ENCODE peak calls at places on chromosome 5, in four cellular contexts. L is K562; X is C1 segment of cervical spinal cord; E is activated CD4-positive, CD25-positive, alpha-beta regulatory T cell. I is an unnamed sample.

GRCh38 chr5:122192883-122193496 is 63.6 kb downstream of the ZNF474 start:
- DNase-seq in E (no peak), X (peak), L (peak), I (no peak)

GRCh38 chr5:2013301-2014057 is 130.8 kb upstream of the IRX4 start:
- DNase-seq in E (no peak), L (no peak), X (no peak), I (no peak)

GRCh38 chr5:124871299-124871698 is 124.9 kb upstream of the ZNF608 start:
- DNase-seq in L (no peak), X (no peak), E (no peak), I (no peak)

GRCh38 chr5:118354806-118355205 is 633.5 kb downstream of the DTWD2 start:
- DNase-seq in X (no peak), E (no peak), L (no peak), I (no peak)

GRCh38 chr5:38601843-38602424 is 45.5 kb upstream of the LIFR start:
- DNase-seq in E (no peak), X (no peak), L (no peak), I (no peak)

GRCh38 chr5:167951121-167951520 is 340.3 kb upstream of the WWC1 start:
- DNase-seq in E (no peak), X (no peak), L (no peak), I (no peak)

GRCh38 chr5:71014186-71014585 is 11.0 kb downstream of the NAIP start:
- DNase-seq in L (no peak), X (no peak), E (no peak), I (no peak)

GRCh38 chr5:39755452-39755851 is 330.7 kb upstream of the DAB2 start:
- DNase-seq in X (no peak), E (no peak), L (no peak), I (no peak)

GRCh38 chr5:178424141-178424855 is 165.9 kb downstream of the COL23A1 start:
- DNase-seq in X (no peak), L (no peak), E (no peak), I (no peak)

GRCh38 chr5:111999286-111999685 is 242.3 kb upstream of the NREP start:
- DNase-seq in L (no peak), X (no peak), E (no peak), I (no peak)

GRCh38 chr5:54517174-54517511 is 416 bp upstream of the SNX18 start:
- DNase-seq in X (no peak), L (no peak), E (no peak), I (no peak)

GRCh38 chr5:173094012-173094661 is 38.0 kb downstream of the CREBRF start:
- DNase-seq in X (no peak), E (no peak), L (no peak), I (no peak)

GRCh38 chr5:162434311-162434710 is 366.7 kb downstream of the GABRG2 start:
- DNase-seq in L (no peak), E (no peak), X (no peak), I (no peak)

GRCh38 chr5:107553063-107553676 is 117.6 kb downstream of the EFNA5 start:
- DNase-seq in X (no peak), E (no peak), L (no peak), I (no peak)

GRCh38 chr5:132103969-132104391 is 30.4 kb downstream of the CSF2 start:
- DNase-seq in X (no peak), E (no peak), L (no peak), I (no peak)

GRCh38 chr5:159928122-159928960 is 12.1 kb downstream of the ADRA1B start:
- DNase-seq in X (no peak), L (no peak), E (no peak), I (no peak)

GRCh38 chr5:83474986-83475385 is 3.4 kb downstream of the VCAN start:
- DNase-seq in L (no peak), E (no peak), X (no peak), I (no peak)

GRCh38 chr5:32116574-32117313 is 57.4 kb downstream of the GOLPH3 start:
- DNase-seq in X (no peak), E (no peak), L (no peak), I (no peak)

GRCh38 chr5:160269017-160269416 is 39.7 kb downstream of the FABP6 start:
- DNase-seq in L (no peak), E (no peak), X (peak), I (peak)

GRCh38 chr5:22736443-22736842 is 116.7 kb downstream of the CDH12 start:
- DNase-seq in E (no peak), L (no peak), X (no peak), I (no peak)

GRCh38 chr5:137761560-137761959 is 7.4 kb upstream of the HNRNPA0 start:
- DNase-seq in X (no peak), L (no peak), E (no peak), I (no peak)

GRCh38 chr5:181283347-181283746 is 22.4 kb upstream of the TRIM52 start:
- DNase-seq in E (no peak), L (no peak), X (no peak), I (no peak)

GRCh38 chr5:40904205-40904993 is 4.9 kb upstream of the C7 start:
- DNase-seq in E (no peak), L (peak), X (peak), I (no peak)

GRCh38 chr5:139708877-139709586 is 60.9 kb downstream of the CXXC5 start:
- DNase-seq in E (no peak), X (peak), L (peak), I (peak)

GRCh38 chr5:141598389-141599360 is 20.1 kb downstream of the DIAPH1 start:
- DNase-seq in E (no peak), L (no peak), X (no peak), I (no peak)

GRCh38 chr5:109533847-109534272 is 124.1 kb upstream of the PJA2 start:
- DNase-seq in E (no peak), X (no peak), L (no peak), I (no peak)

GRCh38 chr5:166347051-166347450 is 1944.4 kb upstream of the WWC1 start:
- DNase-seq in X (no peak), E (no peak), L (no peak), I (no peak)

GRCh38 chr5:143314664-143315063 is 88.8 kb downstream of the NR3C1 start:
- DNase-seq in L (no peak), E (no peak), X (no peak), I (no peak)

GRCh38 chr5:23221838-23222237 is 285.6 kb upstream of the PRDM9 start:
- DNase-seq in E (no peak), X (no peak), L (no peak), I (no peak)

GRCh38 chr5:53109041-53109435 is 519 bp downstream of the MOCS2 start:
- DNase-seq in X (no peak), E (no peak), L (no peak), I (no peak)

GRCh38 chr5:157930710-157931109 is 71.8 kb upstream of the CLINT1 start:
- DNase-seq in E (no peak), X (no peak), L (no peak), I (no peak)

GRCh38 chr5:96157841-96158291 is 196.2 kb upstream of the ELL2 start:
- DNase-seq in E (no peak), X (no peak), L (no peak), I (no peak)

GRCh38 chr5:59287884-59288283 is 605.6 kb downstream of the PDE4D start:
- DNase-seq in E (no peak), L (no peak), X (no peak), I (no peak)

I was measured in posterior cingulate gyrus.